ENCODE peak calls at places on chromosomes 2 and 18, in four cellular contexts. One of them, this sample, is unnamed.

GRCh38 chr18:60372598-60372997 is at the start of gene MC4R:
- DNase-seq in WTC11: no peak
- DNase-seq in cerebellum: no peak
- DNase-seq in astrocyte of the spinal cord: peak; percentile 86
- DNase-seq in this sample: no peak

GRCh38 chr18:55338955-55339662 is 248.9 kb downstream of the TCF4 start:
- DNase-seq in WTC11: no peak
- DNase-seq in cerebellum: no peak
- DNase-seq in astrocyte of the spinal cord: no peak
- DNase-seq in this sample: no peak

GRCh38 chr2:227748079-227748478 is 2.4 kb downstream of the SCYGR8 start:
- DNase-seq in WTC11: peak; percentile 77
- DNase-seq in cerebellum: no peak
- DNase-seq in astrocyte of the spinal cord: no peak
- DNase-seq in this sample: no peak

GRCh38 chr2:166419616-166419934 is 43.8 kb upstream of the SCN9A start:
- DNase-seq in WTC11: no peak
- DNase-seq in cerebellum: no peak
- DNase-seq in astrocyte of the spinal cord: peak; percentile 72
- DNase-seq in this sample: no peak

GRCh38 chr18:13191779-13192178 is 26.8 kb upstream of the LDLRAD4 start:
- DNase-seq in WTC11: no peak
- DNase-seq in cerebellum: no peak
- DNase-seq in astrocyte of the spinal cord: peak; percentile 7
- DNase-seq in this sample: no peak

GRCh38 chr2:158009425-158009824 is 92.3 kb upstream of the UPP2 start:
- DNase-seq in WTC11: no peak
- DNase-seq in cerebellum: no peak
- DNase-seq in astrocyte of the spinal cord: peak; percentile 22
- DNase-seq in this sample: no peak

GRCh38 chr2:239953418-239954061 is 71.6 kb downstream of the NDUFA10 start:
- DNase-seq in WTC11: no peak
- DNase-seq in cerebellum: no peak
- DNase-seq in astrocyte of the spinal cord: peak; percentile 58
- DNase-seq in this sample: no peak

GRCh38 chr18:54717673-54718435 is 110.4 kb upstream of the RAB27B start:
- DNase-seq in WTC11: peak; percentile 66
- DNase-seq in cerebellum: peak; percentile 11
- DNase-seq in astrocyte of the spinal cord: peak; percentile 40
- DNase-seq in this sample: peak; percentile 17

GRCh38 chr2:10124538-10125045 is 2.1 kb downstream of the RRM2 start:
- DNase-seq in WTC11: no peak
- DNase-seq in cerebellum: peak; percentile 58
- DNase-seq in astrocyte of the spinal cord: peak; percentile 78
- DNase-seq in this sample: peak; percentile 69

GRCh38 chr2:112800881-112801583 is 16.7 kb upstream of the IL1A start:
- DNase-seq in WTC11: no peak
- DNase-seq in cerebellum: no peak
- DNase-seq in astrocyte of the spinal cord: no peak
- DNase-seq in this sample: no peak

GRCh38 chr2:237966250-237966564 is 607 bp upstream of the UBE2F start:
- DNase-seq in WTC11: no peak
- DNase-seq in cerebellum: no peak
- DNase-seq in astrocyte of the spinal cord: no peak
- DNase-seq in this sample: peak; percentile 20

GRCh38 chr18:58076052-58076451 is 32.0 kb downstream of the NEDD4L start:
- DNase-seq in WTC11: no peak
- DNase-seq in cerebellum: no peak
- DNase-seq in astrocyte of the spinal cord: no peak
- DNase-seq in this sample: no peak

GRCh38 chr2:46122318-46122970 is 174.8 kb upstream of the EPAS1 start:
- DNase-seq in WTC11: no peak
- DNase-seq in cerebellum: no peak
- DNase-seq in astrocyte of the spinal cord: no peak
- DNase-seq in this sample: no peak

GRCh38 chr2:103276869-103277268 is 515.0 kb downstream of the TMEM182 start:
- DNase-seq in WTC11: no peak
- DNase-seq in cerebellum: no peak
- DNase-seq in astrocyte of the spinal cord: no peak
- DNase-seq in this sample: no peak

GRCh38 chr2:37856101-37856751 is 68.9 kb upstream of the RMDN2 start:
- DNase-seq in WTC11: no peak
- DNase-seq in cerebellum: no peak
- DNase-seq in astrocyte of the spinal cord: no peak
- DNase-seq in this sample: no peak

GRCh38 chr2:18787726-18788125 is 198.4 kb upstream of the NT5C1B start:
- DNase-seq in WTC11: no peak
- DNase-seq in cerebellum: no peak
- DNase-seq in astrocyte of the spinal cord: no peak
- DNase-seq in this sample: no peak

GRCh38 chr2:162114291-162114690 is 37.8 kb downstream of the GCG start:
- DNase-seq in WTC11: no peak
- DNase-seq in cerebellum: no peak
- DNase-seq in astrocyte of the spinal cord: peak; percentile 64
- DNase-seq in this sample: no peak